ENCODE peak calls at places on chromosomes 2 and 18, in four cellular contexts. K, G, H and M are unnamed samples.
A peak's percentile ranks its signal among the peaks of the same experiment; 100 is the strongest.

GRCh38 chr2:149018971-149019370 is 19.5 kb upstream of the LYPD6B start:
- DNase-seq in G (no peak), K (no peak), H (no peak), M (no peak)

GRCh38 chr2:71550801-71551630 is 97.7 kb downstream of the DYSF start:
- DNase-seq in G (no peak), K (no peak), H (no peak), M (no peak)

GRCh38 chr2:240319221-240319854 is 116.1 kb upstream of the GPC1 start:
- DNase-seq in H (no peak), G (peak; percentile 21), K (no peak), M (no peak)

GRCh38 chr18:77013777-77014525 is 118.6 kb downstream of the MBP start:
- DNase-seq in H (peak; percentile 75), K (no peak), G (no peak), M (peak; percentile 36)

GRCh38 chr2:173998386-173998785 is 33.2 kb upstream of the SP3 start:
- DNase-seq in G (no peak), H (peak; percentile 31), K (no peak), M (no peak)

GRCh38 chr2:166384774-166385173 is 9.0 kb upstream of the SCN9A start:
- DNase-seq in G (peak; percentile 52), K (no peak), H (no peak), M (no peak)

GRCh38 chr2:145022671-145023330 is 502.9 kb upstream of the ZEB2 start:
- DNase-seq in K (no peak), H (no peak), G (peak; percentile 89), M (no peak)

GRCh38 chr18:8177330-8178016 is 431.8 kb upstream of the RAB12 start:
- DNase-seq in G (peak; percentile 17), H (peak; percentile 76), K (no peak), M (no peak)

GRCh38 chr18:28189400-28190239 is 12.7 kb upstream of the CDH2 start:
- DNase-seq in K (peak; percentile 23), H (peak; percentile 87), G (peak; percentile 87), M (no peak)

GRCh38 chr2:48531141-48531648 is 1.2 kb downstream of the STON1 start:
- DNase-seq in H (no peak), G (peak; percentile 68), K (no peak), M (peak; percentile 38)

GRCh38 chr2:48529676-48530032 is 300 bp upstream of the STON1 start:
- DNase-seq in K (no peak), G (no peak), H (no peak), M (peak; percentile 46)

GRCh38 chr2:48528431-48528830 is 1.5 kb upstream of the STON1 start:
- DNase-seq in G (no peak), K (no peak), H (no peak), M (no peak)

GRCh38 chr2:48529189-48529588 is 765 bp upstream of the STON1 start:
- DNase-seq in G (no peak), K (no peak), H (no peak), M (peak; percentile 54)

DNA sequence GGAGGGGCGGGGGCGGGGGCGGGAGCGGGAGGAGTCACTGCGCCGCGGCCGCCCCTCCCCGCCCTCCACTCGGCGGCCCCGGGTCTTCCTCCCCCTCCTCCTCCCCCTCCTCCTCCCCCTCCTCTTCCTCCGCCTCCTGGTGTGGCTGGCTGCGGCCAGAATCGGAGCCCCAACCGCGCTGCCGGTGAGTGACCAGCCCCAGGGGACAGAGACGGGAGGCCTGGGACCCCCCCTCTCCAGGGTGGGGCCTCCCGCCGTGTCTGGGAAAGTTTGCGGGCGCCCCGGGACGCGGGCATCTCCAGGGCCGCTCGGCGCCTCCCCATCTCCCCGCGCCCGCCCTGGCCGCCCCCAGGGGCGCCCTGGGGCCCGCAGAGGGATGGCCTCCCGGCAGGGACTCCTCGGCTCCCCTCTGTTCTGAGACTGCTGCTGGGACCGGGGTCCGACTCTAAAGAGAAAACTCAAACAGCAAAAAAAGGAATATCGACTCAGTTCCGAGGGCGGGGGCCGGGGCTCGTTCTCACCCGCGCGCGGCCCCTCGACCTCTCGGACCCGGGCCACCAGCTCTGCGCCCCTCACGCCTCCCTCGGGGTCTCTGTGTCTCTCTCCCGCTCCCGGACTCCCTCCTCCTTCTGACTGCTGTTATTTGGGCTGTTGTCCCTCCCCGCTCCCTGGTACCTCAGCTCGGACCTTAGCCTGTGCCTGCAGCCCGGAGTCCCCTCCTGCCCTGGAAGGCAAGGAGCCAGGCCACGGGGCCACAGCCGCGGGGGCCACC is at the start of gene STON1:
- DNase-seq in G (peak; percentile 25), K (no peak), H (peak; percentile 36), M (peak; percentile 72)
- TF ChIP-seq POLR2A in G (no peak), K (no peak), H (no peak), M (no peak)

DNA sequence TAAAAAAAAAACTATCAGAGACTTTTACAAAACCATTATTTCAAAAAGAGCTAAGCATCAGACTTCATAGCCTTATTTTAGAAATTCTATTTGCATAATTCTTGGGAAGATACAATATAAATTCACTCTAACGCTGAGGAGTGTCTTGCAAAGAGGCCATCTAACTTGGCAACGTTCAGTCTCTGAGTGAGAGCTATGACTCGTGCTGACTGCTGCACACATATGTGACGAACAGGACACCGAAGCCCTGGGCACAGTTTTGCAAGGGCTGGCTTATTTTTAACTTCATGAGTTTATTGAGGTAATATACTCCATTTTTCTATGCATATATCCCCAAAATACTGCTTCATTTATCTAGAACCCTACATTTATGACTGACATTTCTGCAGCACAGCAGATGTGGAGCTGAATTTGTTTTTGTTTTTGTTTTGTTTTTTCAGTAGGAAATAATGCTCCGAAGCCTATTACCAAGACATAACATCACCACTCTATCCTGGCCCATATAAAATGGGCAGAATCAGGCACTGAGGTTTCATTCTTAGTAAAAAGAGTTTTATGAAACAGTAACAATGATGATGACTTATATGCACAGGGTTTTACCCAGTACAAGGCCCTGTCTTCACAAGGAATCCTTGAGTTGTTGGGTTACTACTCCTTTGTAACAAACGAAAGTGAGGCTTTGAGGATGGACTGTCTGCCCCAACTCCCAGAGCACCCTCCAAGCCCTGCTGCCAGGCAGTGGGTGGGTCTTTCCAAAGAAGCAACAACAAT is 68.3 kb downstream of the CRACDL start:
- DNase-seq in H (no peak), K (no peak), G (peak; percentile 33), M (no peak)
- TF ChIP-seq POLR2A in H (no peak), K (no peak), G (no peak), M (no peak)

GRCh38 chr2:110211938-110212858 is at the start of gene MTLN:
- DNase-seq in H (peak; percentile 84), G (peak; percentile 66), K (peak; percentile 58), M (peak; percentile 63)
- TF ChIP-seq POLR2A in H (no peak), G (peak; percentile 54), K (peak; percentile 66), M (peak; percentile 31)

DNA sequence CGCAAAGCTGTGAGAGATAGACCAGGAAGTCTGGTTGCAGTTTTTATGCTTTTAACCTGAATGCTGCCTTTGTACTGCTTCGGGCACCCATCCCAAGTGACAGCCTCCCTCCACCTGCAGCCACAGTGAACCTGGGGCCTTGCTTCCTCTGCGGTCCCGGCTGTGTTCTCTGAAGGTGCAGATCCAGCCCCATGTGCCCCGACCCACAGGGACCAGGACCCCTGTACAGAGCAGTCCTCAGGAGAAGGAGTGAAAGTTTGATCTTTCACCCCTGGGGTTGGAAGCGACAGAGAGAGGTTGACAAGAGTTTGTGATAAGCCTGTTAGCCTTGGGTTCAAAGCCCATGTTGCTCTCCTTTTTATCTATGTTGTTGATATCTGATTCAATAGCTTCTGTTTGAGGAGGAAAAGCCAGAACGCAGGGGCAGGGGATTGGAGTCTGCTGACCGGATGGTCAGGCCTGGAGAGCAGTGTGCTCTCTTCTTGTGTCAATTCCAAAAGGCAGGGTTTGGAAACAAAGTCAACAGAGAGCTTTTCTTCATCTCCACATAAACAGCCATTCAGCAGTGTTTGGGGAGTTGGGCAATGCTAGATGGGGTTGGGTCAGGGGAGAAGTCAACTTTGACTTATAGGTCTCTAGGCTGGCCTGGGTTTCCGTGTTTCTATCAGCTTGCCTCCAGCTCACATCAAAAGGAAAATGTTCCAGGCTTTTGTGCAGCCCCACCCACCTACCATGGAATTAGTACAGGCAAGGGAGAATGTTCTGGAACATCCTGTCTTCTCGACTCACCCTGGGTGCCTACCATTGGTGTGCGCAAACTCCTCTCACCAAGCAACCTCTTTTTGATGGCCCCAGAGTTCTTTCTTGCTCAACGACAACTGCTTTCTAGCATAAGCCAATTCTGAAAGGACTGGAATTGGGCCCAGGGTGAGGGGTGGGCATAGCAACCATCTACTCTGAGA is 214.9 kb downstream of the ALPK2 start:
- DNase-seq in G (no peak), H (no peak), K (no peak), M (no peak)
- TF ChIP-seq POLR2A in G (no peak), H (no peak), K (no peak), M (no peak)

DNA sequence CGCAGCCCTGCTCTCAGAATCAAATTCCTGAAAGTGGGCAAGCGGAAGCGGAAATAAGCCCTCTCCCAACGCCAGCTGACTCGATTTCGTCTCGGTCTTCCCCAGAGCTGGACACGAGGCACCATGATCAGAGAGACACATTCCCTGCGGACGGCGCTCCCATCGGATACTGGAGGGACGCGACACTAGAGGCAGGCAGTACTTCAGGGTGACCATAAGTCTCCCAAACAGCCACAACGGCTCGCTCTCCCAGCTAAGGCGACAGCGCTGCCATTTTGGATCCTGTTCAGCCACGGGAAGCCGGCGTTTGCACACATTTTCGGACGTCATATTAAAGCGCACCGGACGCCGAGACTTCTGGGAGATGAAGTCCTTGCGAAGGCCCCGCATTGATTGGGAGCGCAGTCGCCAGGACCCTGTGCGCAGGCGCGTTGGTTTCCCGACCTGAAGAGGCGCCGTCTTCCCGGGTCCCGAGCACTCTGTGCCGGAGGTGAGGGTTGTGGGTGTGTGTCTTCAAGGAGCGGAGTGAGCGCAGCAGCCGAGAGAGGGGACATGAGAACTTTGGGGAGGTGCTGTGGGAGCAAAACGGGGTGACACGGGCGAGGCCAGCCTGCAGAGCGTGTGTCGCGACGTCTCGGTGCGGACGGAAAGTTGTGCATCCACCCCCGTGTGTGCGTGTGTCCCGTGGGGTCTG is at the start of gene ZNF2:
- DNase-seq in H (peak; percentile 99), G (peak; percentile 98), K (peak; percentile 96), M (peak; percentile 98)
- TF ChIP-seq POLR2A in H (no peak), G (peak; percentile 93), K (peak; percentile 81), M (peak; percentile 69)

GRCh38 chr2:191003405-191004309 is 10.3 kb downstream of the STAT1 start:
- DNase-seq in H (no peak), G (no peak), K (no peak), M (no peak)
- TF ChIP-seq POLR2A in H (no peak), G (no peak), K (no peak), M (no peak)

DNA sequence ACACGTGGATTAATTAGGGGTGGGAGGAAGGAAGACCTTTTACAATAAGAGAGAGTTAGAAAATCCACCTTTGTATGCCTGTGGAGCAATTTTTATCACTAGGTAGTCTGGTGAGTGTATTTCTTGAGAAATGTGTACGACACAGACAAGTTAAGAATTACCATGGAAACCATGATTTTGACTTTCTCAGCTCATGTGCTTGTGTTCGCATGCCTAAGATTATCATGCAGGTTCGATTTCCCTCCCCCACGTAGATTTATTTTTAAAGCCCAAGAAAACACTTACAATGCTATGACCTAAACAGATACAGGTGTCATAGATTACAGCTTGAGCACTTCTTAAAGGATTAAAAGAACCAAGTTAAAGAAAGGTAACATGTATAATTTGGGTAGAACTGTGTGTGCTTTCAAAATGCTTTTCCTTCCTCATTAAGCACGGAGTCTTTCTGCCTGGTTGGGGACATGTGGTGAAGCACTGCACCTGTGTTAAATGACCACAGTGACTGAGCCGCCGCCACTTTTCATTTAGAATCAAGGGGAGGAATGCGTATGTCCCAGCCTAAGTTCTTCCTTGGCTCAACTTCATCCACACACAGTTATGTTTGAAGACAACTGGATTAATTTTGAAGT is 16.6 kb downstream of the SERTAD2 start:
- DNase-seq in G (no peak), H (no peak), K (no peak), M (no peak)
- TF ChIP-seq POLR2A in G (no peak), H (no peak), K (no peak), M (no peak)

GRCh38 chr2:236661064-236661761 is 91.6 kb downstream of the ACKR3 start:
- DNase-seq in G (peak; percentile 11), K (no peak), H (no peak), M (no peak)
- TF ChIP-seq POLR2A in G (no peak), K (no peak), H (no peak), M (no peak)